ENCODE peak calls at places on chromosomes 5 and 9, in six cellular contexts. H is neuronal stem cell, P is IMR-90, L is mesenchymal stem cell, N is H9, J is mesendoderm. U is an unnamed sample.

GRCh38 chr9:97802276-97802675 is 50.8 kb upstream of the FOXE1 start:
- DNase-seq in H (no peak), P (peak; percentile 68), L (peak; percentile 8), N (no peak), J (peak; percentile 76), U (peak; percentile 69)

GRCh38 chr5:110086658-110087388 is 397.1 kb downstream of the MAN2A1 start:
- DNase-seq in H (no peak), P (peak; percentile 29), L (peak; percentile 96), N (no peak), J (no peak), U (peak; percentile 69)

GRCh38 chr5:112418412-112419049 is 546 bp downstream of the EPB41L4A start:
- DNase-seq in H (peak; percentile 15), P (no peak), L (peak; percentile 21), N (peak; percentile 42), J (peak; percentile 58), U (peak; percentile 5)

GRCh38 chr5:13378073-13378472 is 566.4 kb downstream of the DNAH5 start:
- DNase-seq in H (no peak), P (peak; percentile 24), L (no peak), N (no peak), J (no peak), U (no peak)

GRCh38 chr9:125146247-125146646 is 2.9 kb upstream of the SCAI start:
- DNase-seq in H (no peak), P (peak; percentile 97), L (peak; percentile 91), N (no peak), J (no peak), U (no peak)

GRCh38 chr5:72598461-72599433 is 91.5 kb upstream of the ZNF366 start:
- DNase-seq in H (no peak), P (peak; percentile 74), L (peak; percentile 93), N (no peak), J (peak; percentile 42), U (peak; percentile 74)

GRCh38 chr5:176700239-176700847 is 53.1 kb downstream of the TSPAN17 start:
- DNase-seq in H (peak; percentile 60), P (no peak), L (no peak), N (no peak), J (peak; percentile 75), U (no peak)

GRCh38 chr9:34961574-34962480 is 3.7 kb downstream of the PHF24 start:
- DNase-seq in H (no peak), P (peak; percentile 80), L (peak; percentile 64), N (no peak), J (no peak), U (peak; percentile 62)

GRCh38 chr5:138033275-138033808 is 463 bp upstream of the FAM13B start:
- DNase-seq in H (no peak), P (no peak), L (peak; percentile 29), N (no peak), J (no peak), U (peak; percentile 72)

GRCh38 chr5:131538177-131538593 is 96.8 kb downstream of the RAPGEF6 start:
- DNase-seq in H (no peak), P (peak; percentile 83), L (peak; percentile 79), N (no peak), J (no peak), U (no peak)

GRCh38 chr5:18141260-18141659 is 507.0 kb downstream of the TAF11L14 start:
- DNase-seq in H (no peak), P (no peak), L (no peak), N (no peak), J (no peak), U (no peak)

GRCh38 chr5:85604378-85604777 is 1013.4 kb upstream of the COX7C start:
- DNase-seq in H (no peak), P (no peak), L (no peak), N (no peak), J (no peak), U (no peak)

GRCh38 chr5:83965431-83965830 is 244.8 kb upstream of the HAPLN1 start:
- DNase-seq in H (no peak), P (no peak), L (no peak), N (no peak), J (no peak), U (no peak)

GRCh38 chr5:148941810-148942209 is 115.4 kb downstream of the ADRB2 start:
- DNase-seq in H (no peak), P (no peak), L (no peak), N (no peak), J (no peak), U (no peak)

GRCh38 chr5:150801117-150801927 is 22.8 kb downstream of the SMIM3 start:
- DNase-seq in H (peak; percentile 53), P (peak; percentile 77), L (peak; percentile 84), N (peak; percentile 74), J (peak; percentile 90), U (peak; percentile 92)

GRCh38 chr5:33675958-33676464 is 215.8 kb downstream of the ADAMTS12 start:
- DNase-seq in H (no peak), P (no peak), L (no peak), N (no peak), J (no peak), U (no peak)

DNA sequence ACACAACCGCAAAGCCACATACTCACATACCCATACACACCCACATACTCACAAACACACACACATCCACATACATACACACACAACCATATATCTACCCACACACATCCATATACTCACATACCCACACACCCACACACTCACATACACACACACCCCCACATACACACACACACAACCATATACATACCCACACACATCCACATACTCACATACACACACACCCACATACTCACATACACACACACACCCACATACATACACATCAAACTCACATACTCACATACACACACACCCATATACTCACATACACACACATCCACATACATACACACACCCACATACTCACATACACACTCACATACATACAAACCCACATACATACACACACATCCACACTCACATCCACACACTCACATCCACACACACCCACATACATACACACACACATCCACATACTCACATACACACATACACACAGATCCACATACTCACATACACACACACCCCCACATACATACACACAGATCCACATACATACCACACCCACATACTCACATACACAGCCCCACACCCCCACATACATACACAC is 220.0 kb downstream of the ADAMTS12 start:
- DNase-seq in H (no peak), P (no peak), L (no peak), N (no peak), J (no peak), U (no peak)
- H3K23ac ChIP-seq in H (no peak overlapping the region), P (no peak overlapping the region), L (no peak overlapping the region), N (no peak overlapping the region), J (no peak overlapping the region), U (no peak overlapping the region)

GRCh38 chr9:94936411-94936810 is 209.9 kb downstream of the AOPEP start:
- DNase-seq in H (no peak), P (peak; percentile 55), L (peak; percentile 33), N (no peak), J (no peak), U (no peak)
- H3K23ac ChIP-seq in H (no peak overlapping the region), P (peak overlapping the region; percentile 57), L (no peak overlapping the region), N (no peak overlapping the region), J (no peak overlapping the region), U (no peak overlapping the region)

GRCh38 chr5:141815796-141816180 is 62.4 kb downstream of the PCDH1 start:
- DNase-seq in H (no peak), P (no peak), L (no peak), N (no peak), J (no peak), U (no peak)
- H3K23ac ChIP-seq in H (no peak overlapping the region), P (no peak overlapping the region), L (no peak overlapping the region), N (no peak overlapping the region), J (peak overlapping the region; percentile 92), U (no peak overlapping the region)

GRCh38 chr9:87896891-87897290 is 14.2 kb downstream of the SPATA31E1 start:
- DNase-seq in H (no peak), P (no peak), L (no peak), N (no peak), J (no peak), U (no peak)
- H3K23ac ChIP-seq in H (no peak overlapping the region), P (no peak overlapping the region), L (no peak overlapping the region), N (no peak overlapping the region), J (no peak overlapping the region), U (no peak overlapping the region)

DNA sequence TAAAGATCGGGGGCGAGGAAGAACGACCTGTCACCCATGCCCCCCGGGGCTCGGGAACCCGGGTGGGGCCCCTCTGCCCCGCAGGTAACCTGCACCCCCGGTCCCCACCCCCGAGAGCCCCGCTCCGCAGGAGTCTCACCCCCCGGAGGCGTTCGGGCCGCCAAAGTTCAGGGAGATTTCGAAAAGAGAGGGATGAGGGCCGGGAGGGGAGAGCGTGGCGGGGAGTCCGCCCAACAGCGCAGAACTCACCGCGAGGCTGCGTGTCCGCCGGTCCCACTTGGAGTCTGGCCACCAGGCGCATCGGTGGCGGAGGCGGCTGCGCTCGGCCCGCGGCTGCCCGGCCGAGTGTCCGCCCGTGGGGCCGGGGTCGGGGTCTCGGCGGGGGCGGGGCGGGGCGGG is at the start of gene PHF19:
- DNase-seq in H (no peak), P (no peak), L (peak; percentile 48), N (no peak), J (no peak), U (no peak)
- H3K23ac ChIP-seq in H (peak within 1 kb of the TSS; percentile 96), P (peak within 1 kb of the TSS; percentile 98), L (no peak within 1 kb of the TSS), N (no peak within 1 kb of the TSS), J (peak within 1 kb of the TSS; percentile 99), U (no peak within 1 kb of the TSS)

GRCh38 chr9:85533538-85533937 is 208.2 kb downstream of the AGTPBP1 start:
- DNase-seq in H (no peak), P (no peak), L (no peak), N (no peak), J (no peak), U (no peak)
- H3K23ac ChIP-seq in H (no peak overlapping the region), P (no peak overlapping the region), L (no peak overlapping the region), N (no peak overlapping the region), J (no peak overlapping the region), U (no peak overlapping the region)

GRCh38 chr5:96976-97640 is 5.1 kb downstream of the PLEKHG4B start:
- DNase-seq in H (no peak), P (no peak), L (no peak), N (no peak), J (no peak), U (no peak)
- H3K23ac ChIP-seq in H (no peak overlapping the region), P (no peak overlapping the region), L (no peak overlapping the region), N (no peak overlapping the region), J (no peak overlapping the region), U (no peak overlapping the region)

U was measured in trophoblast cell.